ENCODE peak calls at places on chromosome 15, in four cellular contexts. U is HFFc6, H is NCI-H1436, G is right cardiac atrium. T is an unnamed sample.

GRCh38 chr15:59501531-59502113 is 63.6 kb downstream of the FAM81A start:
- DNase-seq in H (no peak), U (peak), G (no peak), T (peak)

GRCh38 chr15:28093761-28094535 is 5.2 kb downstream of the OCA2 start:
- DNase-seq in U (no peak), G (no peak), H (no peak), T (no peak)

GRCh38 chr15:78316211-78317077 is 17.0 kb upstream of the SKIC8 start:
- DNase-seq in H (peak), G (no peak), U (no peak), T (no peak)

GRCh38 chr15:98787936-98788757 is 139.8 kb downstream of the IGF1R start:
- DNase-seq in H (no peak), U (no peak), G (no peak), T (no peak)

GRCh38 chr15:92655178-92655995 is at the start of gene FAM174B:
- DNase-seq in U (no peak), H (peak), G (peak), T (peak)

GRCh38 chr15:51874751-51875644 is 45.5 kb downstream of the TMOD3 start:
- DNase-seq in U (peak), H (no peak), G (peak), T (no peak)

GRCh38 chr15:34773013-34773412 is 18.2 kb upstream of the GJD2 start:
- DNase-seq in G (no peak), U (no peak), H (no peak), T (no peak)

GRCh38 chr15:63292771-63293170 is 15.4 kb downstream of the APH1B start:
- DNase-seq in H (no peak), U (no peak), G (no peak), T (no peak)

GRCh38 chr15:26011916-26012315 is 148.8 kb upstream of the ATP10A start:
- DNase-seq in U (no peak), H (no peak), G (no peak), T (no peak)

T was measured in NCI-H774.